ENCODE peak calls at places on chromosomes 4 and X, in four cellular contexts. M is PC-3, E is GM23248, K is mammary epithelial cell. G is an unnamed sample. For H3K4me1, the result is how much of the 10 kb centered on the place peaks cover.

GRCh38 chr4:223913-224497 is 81.3 kb downstream of the ZNF732 start:
- DNase-seq in M (no peak), E (no peak), K (no peak), G (no peak)

GRCh38 chr4:186298034-186298647 is 32.2 kb downstream of the F11 start:
- DNase-seq in M (no peak), E (no peak), K (no peak), G (no peak)

GRCh38 chrX:132740316-132741123 is 217.9 kb downstream of the HS6ST2 start:
- DNase-seq in M (peak), E (peak), K (no peak), G (no peak)

GRCh38 chr4:22500128-22500611 is 15.7 kb downstream of the ADGRA3 start:
- DNase-seq in M (peak), E (no peak), K (peak), G (no peak)

GRCh38 chr4:8643441-8643840 is 50.9 kb downstream of the CPZ start:
- DNase-seq in M (no peak), E (no peak), K (no peak), G (no peak)

GRCh38 chrX:68462653-68463052 is 29.4 kb upstream of the OPHN1 start:
- DNase-seq in M (peak), E (peak), K (no peak), G (peak)

GRCh38 chr4:60452259-60452658 is 747.9 kb upstream of the ADGRL3 start:
- DNase-seq in M (no peak), E (no peak), K (no peak), G (no peak)

GRCh38 chrX:136272325-136272724 is 21.1 kb upstream of the MAP7D3 start:
- DNase-seq in M (no peak), E (peak), K (no peak), G (no peak)

GRCh38 chrX:103716967-103717366 is 6.3 kb downstream of the TMEM31 start:
- DNase-seq in M (peak), E (peak), K (peak), G (peak)

GRCh38 chr4:4364061-4364460 is 22.8 kb upstream of the NSG1 start:
- DNase-seq in M (no peak), E (no peak), K (no peak), G (no peak)

GRCh38 chr4:26687728-26688127 is 103.8 kb downstream of the TBC1D19 start:
- DNase-seq in M (peak), E (peak), K (peak), G (peak)

GRCh38 chr4:147103403-147103946 is 157.8 kb upstream of the TTC29 start:
- DNase-seq in M (peak), E (peak), K (peak), G (peak)

GRCh38 chr4:25466966-25467697 is 90.1 kb downstream of the ANAPC4 start:
- DNase-seq in M (no peak), E (no peak), K (no peak), G (peak)

GRCh38 chrX:75784689-75785491 is at the start of gene MAGEE2:
- DNase-seq in M (no peak), E (peak), K (no peak), G (no peak)

GRCh38 chrX:131845201-131845600 is 177.9 kb upstream of the STK26 start:
- DNase-seq in M (peak), E (no peak), K (no peak), G (no peak)

GRCh38 chrX:1398431-1399340 is 6.8 kb upstream of the SLC25A6 start:
- DNase-seq in M (no peak), E (no peak), K (no peak), G (no peak)

GRCh38 chr4:158046345-158046744 is 126.5 kb downstream of the GASK1B start:
- DNase-seq in M (no peak), E (no peak), K (no peak), G (no peak)

GRCh38 chr4:159009521-159009920 is 93.4 kb upstream of the RAPGEF2 start:
- DNase-seq in M (no peak), E (no peak), K (no peak), G (no peak)

GRCh38 chrX:154748712-154749339 is 2.1 kb downstream of the GAB3 start:
- DNase-seq in M (peak), E (peak), K (peak), G (peak)

GRCh38 chr4:75675004-75675531 is 1.9 kb upstream of the G3BP2 start:
- DNase-seq in M (no peak), E (no peak), K (peak), G (no peak)

GRCh38 chr4:88729146-88729755 is 31.6 kb upstream of the NAP1L5 start:
- DNase-seq in M (no peak), E (no peak), K (no peak), G (no peak)

GRCh38 chrX:12819231-12819630 is 28.0 kb downstream of the PRPS2 start:
- DNase-seq in M (no peak), E (peak), K (peak), G (no peak)

GRCh38 chr4:31192372-31192771 is 472.2 kb downstream of the PCDH7 start:
- DNase-seq in M (no peak), E (no peak), K (no peak), G (peak)

GRCh38 chr4:169770411-169770810 is 12.7 kb upstream of the HPF1 start:
- DNase-seq in M (no peak), E (no peak), K (no peak), G (no peak)

GRCh38 chr4:169773889-169774288 is 16.1 kb upstream of the HPF1 start:
- DNase-seq in M (no peak), E (no peak), K (no peak), G (no peak)

GRCh38 chr4:169774466-169775445 is 17.0 kb upstream of the HPF1 start:
- DNase-seq in M (no peak), E (peak), K (no peak), G (peak)
- TF ChIP-seq EZH2 in M (no peak), E (no peak), K (no peak), G (no peak)

GRCh38 chr4:1720163-1720983 is 750 bp downstream of the TMEM129 start:
- DNase-seq in M (no peak), E (peak), K (peak), G (peak)
- H3K4me1 ChIP-seq in M (under half), E (under half), K (under half), G (under half)

GRCh38 chr4:10032625-10033024 is 11.3 kb upstream of the SLC2A9 start:
- DNase-seq in M (peak), E (peak), K (peak), G (peak)

GRCh38 chr4:10034136-10034535 is 12.8 kb upstream of the SLC2A9 start:
- DNase-seq in M (no peak), E (no peak), K (no peak), G (no peak)

GRCh38 chr4:10034612-10035104 is 13.4 kb upstream of the SLC2A9 start:
- DNase-seq in M (no peak), E (no peak), K (no peak), G (no peak)

GRCh38 chr4:10031663-10032590 is 10.6 kb upstream of the SLC2A9 start:
- DNase-seq in M (no peak), E (no peak), K (no peak), G (no peak)

GRCh38 chr4:10033191-10033881 is 12.0 kb upstream of the SLC2A9 start:
- DNase-seq in M (peak), E (peak), K (no peak), G (peak)
- H3K27ac ChIP-seq in M (peak), E (peak), K (peak), G (peak)

DNA sequence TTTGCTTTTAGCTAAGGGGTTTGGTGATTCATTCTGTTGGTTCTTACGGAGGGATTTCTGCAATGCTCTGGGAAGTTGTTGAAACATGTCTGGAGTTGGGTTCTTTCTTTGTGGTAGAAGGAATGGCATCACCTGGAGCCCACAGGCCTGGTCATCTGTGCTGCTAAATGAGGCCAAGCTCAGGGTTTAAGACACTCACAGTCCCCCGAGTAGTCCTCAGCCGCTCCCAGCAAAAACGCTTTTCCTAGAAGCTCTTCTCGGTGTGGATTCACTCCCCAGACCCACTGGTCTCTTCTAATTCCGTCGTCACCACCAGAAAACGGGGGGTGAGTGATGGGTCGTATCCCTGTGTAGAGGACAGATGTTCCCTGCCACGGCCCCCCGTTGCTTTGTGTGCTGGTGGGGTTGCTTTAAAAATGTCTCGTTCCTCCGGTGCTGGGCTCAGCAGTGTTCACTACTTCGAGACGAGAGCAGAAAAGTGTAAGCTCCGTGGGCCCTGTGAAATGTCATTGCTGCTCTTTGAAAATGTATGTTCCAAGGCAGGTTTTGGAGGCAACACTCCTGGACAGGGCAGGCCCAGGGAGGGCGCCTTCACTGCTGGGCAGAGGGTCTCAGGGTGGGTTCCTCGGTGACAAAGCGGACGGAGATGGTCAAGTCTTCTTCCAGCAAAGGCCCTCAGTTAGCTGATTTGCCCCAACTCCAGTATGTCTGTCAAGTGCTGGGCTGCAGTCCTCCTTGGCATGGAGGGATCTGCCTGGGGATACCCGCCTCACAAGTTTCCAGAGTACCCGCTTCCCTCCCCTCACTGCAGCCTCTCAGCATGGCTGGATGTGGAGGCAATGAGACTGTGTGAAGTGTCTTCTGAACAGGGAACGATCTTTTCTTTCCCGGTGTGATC is 37.3 kb downstream of the PSAPL1 start:
- DNase-seq in M (no peak), E (no peak), K (peak), G (peak)
- TF ChIP-seq EZH2 in M (no peak), E (no peak), K (no peak), G (no peak)

DNA sequence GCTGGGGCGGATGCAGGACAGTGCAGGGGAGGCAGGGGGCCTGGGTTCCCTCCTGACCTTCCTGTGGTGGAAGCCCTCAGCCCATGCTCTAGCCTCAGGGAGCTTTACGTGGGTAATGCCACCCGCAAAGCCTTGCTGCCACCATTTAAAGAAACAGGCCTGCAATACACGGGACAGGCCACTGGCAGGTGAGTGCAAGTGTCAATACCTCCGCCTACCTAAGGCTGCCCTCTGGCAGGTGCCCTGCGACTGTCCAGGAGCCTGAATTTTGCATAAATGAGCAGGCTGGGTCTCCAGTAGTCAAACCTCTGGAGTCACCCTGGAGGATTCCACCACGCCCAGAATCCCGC is 5.9 kb downstream of the CRMP1 start:
- DNase-seq in M (no peak), E (peak), K (no peak), G (no peak)
- H3K4me1 ChIP-seq in M (under half), E (under half), K (under half), G (under half)

GRCh38 chrX:107849747-107850478 is 24.2 kb downstream of the MID2 start:
- DNase-seq in M (peak), E (peak), K (peak), G (no peak)
- H3K27ac ChIP-seq in M (no peak), E (no peak), K (no peak), G (no peak)

GRCh38 chr4:82567444-82567843 is 5.7 kb upstream of the TMEM150C start:
- DNase-seq in M (no peak), E (no peak), K (no peak), G (no peak)

GRCh38 chr4:82559735-82560120 is 2.1 kb downstream of the TMEM150C start:
- DNase-seq in M (no peak), E (no peak), K (no peak), G (no peak)

GRCh38 chr4:82560853-82561744 is 689 bp downstream of the TMEM150C start:
- DNase-seq in M (no peak), E (peak), K (no peak), G (no peak)

GRCh38 chr4:82562553-82562854 is 716 bp upstream of the TMEM150C start:
- DNase-seq in M (no peak), E (no peak), K (no peak), G (no peak)

GRCh38 chr4:82561745-82562552 is at the start of gene TMEM150C:
- DNase-seq in M (peak), E (peak), K (no peak), G (peak)
- TF ChIP-seq EZH2 in M (no peak), E (peak), K (no peak), G (peak)

G was measured in fibroblast of lung.